ENCODE peak calls at places on chromosome 17, in six cellular contexts. Z, R, E, L, T and O are unnamed samples.

GRCh38 chr17:42920922-42921321 is 20.3 kb downstream of the G6PC1 start:
- DNase-seq in L (no peak), Z (no peak), E (no peak), T (no peak), R (peak), O (no peak)

GRCh38 chr17:40605301-40605700 is 40.0 kb upstream of the CCR7 start:
- DNase-seq in T (no peak), Z (no peak), E (no peak), L (no peak), R (no peak), O (no peak)

GRCh38 chr17:65191805-65192740 is 54.9 kb downstream of the RGS9 start:
- DNase-seq in R (peak), L (peak), E (no peak), T (no peak), Z (peak), O (no peak)

GRCh38 chr17:35849469-35850348 is 19.0 kb downstream of the HEATR9 start:
- DNase-seq in Z (peak), R (peak), L (peak), E (peak), T (no peak), O (no peak)

GRCh38 chr17:17575360-17576251 is 15.9 kb downstream of the PEMT start:
- DNase-seq in T (no peak), Z (peak), L (peak), R (no peak), E (peak), O (no peak)

GRCh38 chr17:27423651-27424050 is 32.6 kb upstream of the KSR1 start:
- DNase-seq in Z (no peak), R (no peak), L (peak), E (no peak), T (no peak), O (no peak)

GRCh38 chr17:65260626-65261025 is 123.5 kb downstream of the RGS9 start:
- DNase-seq in T (no peak), R (no peak), L (no peak), Z (no peak), E (no peak), O (no peak)

GRCh38 chr17:9880582-9880999 is 24.5 kb downstream of the RCVRN start:
- DNase-seq in R (peak), Z (peak), E (no peak), T (no peak), L (no peak), O (no peak)

GRCh38 chr17:17120294-17120693 is 78.0 kb downstream of the MPRIP start:
- DNase-seq in Z (no peak), L (no peak), E (no peak), T (no peak), R (no peak), O (no peak)

GRCh38 chr17:4676777-4677176 is 27.2 kb downstream of the PELP1 start:
- DNase-seq in T (no peak), Z (no peak), R (no peak), E (no peak), L (peak), O (no peak)

GRCh38 chr17:82358467-82359350 is at the start of gene TEX19:
- DNase-seq in E (no peak), T (no peak), R (no peak), L (no peak), Z (no peak), O (no peak)

GRCh38 chr17:38730526-38731379 is 612 bp downstream of the CISD3 start:
- DNase-seq in R (peak), E (no peak), L (peak), Z (peak), T (no peak), O (peak)

GRCh38 chr17:82134101-82134500 is 36.1 kb upstream of the FASN start:
- DNase-seq in L (peak), Z (peak), T (no peak), R (peak), E (no peak), O (no peak)

GRCh38 chr17:10875984-10876555 is 38.2 kb upstream of the PIRT start:
- DNase-seq in L (peak), T (no peak), R (peak), E (no peak), Z (peak), O (peak)

GRCh38 chr17:41338961-41339485 is 11.6 kb downstream of the KRT33A start:
- DNase-seq in E (no peak), Z (peak), L (peak), T (no peak), R (peak), O (no peak)

GRCh38 chr17:68302666-68303065 is 11.4 kb downstream of the ARSG start:
- DNase-seq in T (no peak), Z (no peak), R (no peak), L (no peak), E (no peak), O (no peak)

GRCh38 chr17:46964315-46965265 is 14.5 kb downstream of the RPRML start:
- DNase-seq in Z (no peak), T (no peak), R (peak), L (peak), E (no peak), O (no peak)

GRCh38 chr17:4580291-4580690 is 4.0 kb upstream of the SMTNL2 start:
- DNase-seq in Z (no peak), E (no peak), T (no peak), R (no peak), L (no peak), O (no peak)

GRCh38 chr17:64632193-64632592 is 29.9 kb downstream of the SMURF2 start:
- DNase-seq in E (no peak), L (no peak), Z (no peak), R (no peak), T (no peak), O (no peak)

GRCh38 chr17:51948128-51948527 is 210.4 kb downstream of the CA10 start:
- DNase-seq in R (no peak), L (no peak), T (no peak), Z (peak), E (no peak), O (no peak)

GRCh38 chr17:47989159-47989558 is 18.2 kb downstream of the CDK5RAP3 start:
- DNase-seq in R (no peak), L (no peak), T (no peak), Z (no peak), E (no peak), O (no peak)

GRCh38 chr17:75601057-75601987 is 13.7 kb downstream of the MYO15B start:
- DNase-seq in L (peak), Z (peak), R (peak), T (peak), E (no peak), O (peak)

GRCh38 chr17:57494446-57494845 is 238.1 kb downstream of the MSI2 start:
- DNase-seq in Z (no peak), T (no peak), L (no peak), E (no peak), R (no peak), O (no peak)

GRCh38 chr17:5707482-5707881 is 123.2 kb upstream of the NLRP1 start:
- DNase-seq in R (no peak), Z (no peak), L (no peak), T (no peak), E (no peak), O (no peak)

GRCh38 chr17:5705081-5705875 is 121.0 kb upstream of the NLRP1 start:
- DNase-seq in R (peak), L (peak), E (no peak), Z (no peak), T (no peak), O (peak)

GRCh38 chr17:5708344-5708743 is 124.0 kb upstream of the NLRP1 start:
- DNase-seq in R (no peak), L (no peak), E (no peak), T (no peak), Z (no peak), O (no peak)

GRCh38 chr17:5705876-5706420 is 121.6 kb upstream of the NLRP1 start:
- DNase-seq in Z (no peak), L (no peak), E (no peak), R (no peak), T (no peak), O (no peak)

GRCh38 chr17:5706835-5707234 is 122.5 kb upstream of the NLRP1 start:
- DNase-seq in E (peak), T (peak), R (peak), L (peak), Z (peak), O (peak)
- TF ChIP-seq CTCF in E (peak), T (no peak), R (peak), L (peak), Z (peak), O (peak)

GRCh38 chr17:78174870-78175642 is 6.7 kb downstream of the SYNGR2 start:
- DNase-seq in T (no peak), E (no peak), Z (no peak), R (no peak), L (no peak), O (no peak)
- TF ChIP-seq CTCF in T (no peak), E (no peak), Z (peak), R (no peak), L (no peak), O (no peak)

GRCh38 chr17:8158267-8159031 is 4.3 kb downstream of the VAMP2 start:
- DNase-seq in R (peak), T (peak), Z (peak), E (peak), L (peak), O (no peak)

GRCh38 chr17:8159032-8159400 is 3.7 kb downstream of the VAMP2 start:
- DNase-seq in L (no peak), E (no peak), Z (no peak), T (no peak), R (no peak), O (no peak)

GRCh38 chr17:8160741-8161221 is 2.0 kb downstream of the VAMP2 start:
- DNase-seq in L (no peak), R (no peak), T (no peak), E (no peak), Z (no peak), O (no peak)

GRCh38 chr17:8160224-8160577 is 2.5 kb downstream of the VAMP2 start:
- DNase-seq in Z (no peak), R (no peak), L (no peak), E (no peak), T (no peak), O (no peak)

DNA sequence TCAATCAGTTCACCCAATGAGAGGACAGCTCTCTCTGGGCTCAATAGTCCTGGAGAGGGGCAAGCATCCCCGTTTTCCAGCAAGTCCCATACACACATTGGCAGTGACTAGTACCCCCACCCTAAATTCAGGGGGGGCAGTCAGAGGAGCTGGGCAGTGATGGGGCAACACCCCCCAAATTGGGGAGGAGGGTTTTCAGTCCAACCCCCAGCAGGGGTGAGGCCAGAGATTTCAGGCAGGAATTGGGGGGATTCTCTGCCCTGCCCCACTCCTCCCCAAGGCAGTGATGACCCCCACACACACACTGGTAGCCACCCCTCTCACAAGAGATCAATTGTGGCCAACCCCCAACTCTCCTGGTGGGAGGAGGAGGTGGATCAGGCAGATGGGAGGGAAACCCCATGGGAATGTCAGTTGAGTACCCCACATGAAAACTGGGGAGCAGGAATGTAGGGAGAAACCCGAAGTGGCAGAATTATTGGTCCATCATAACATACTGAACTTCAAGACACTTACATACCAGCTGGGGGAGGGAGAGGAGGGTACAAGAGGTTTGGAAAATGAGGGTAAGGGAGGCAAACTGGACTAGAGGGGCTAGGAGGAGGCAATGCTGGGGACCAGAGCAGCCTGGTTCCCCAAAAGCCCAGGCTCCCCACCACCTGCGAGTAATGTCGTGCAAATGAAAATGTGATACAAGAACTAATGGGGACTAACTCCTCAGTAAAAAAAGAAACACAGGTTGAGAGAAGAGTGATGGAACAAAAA is 3.1 kb downstream of the VAMP2 start:
- DNase-seq in L (no peak), R (no peak), E (no peak), Z (no peak), T (no peak), O (no peak)
- TF ChIP-seq CTCF in L (no peak), R (no peak), E (no peak), Z (no peak), T (no peak), O (no peak)

GRCh38 chr17:78727476-78728229 is 54.4 kb downstream of the CYTH1 start:
- DNase-seq in Z (no peak), T (no peak), L (no peak), R (no peak), E (no peak), O (no peak)
- TF ChIP-seq CTCF in Z (no peak), T (no peak), L (no peak), R (no peak), E (no peak), O (no peak)

GRCh38 chr17:59619313-59620063 is at the start of gene CLTC:
- DNase-seq in T (peak), E (peak), Z (peak), L (peak), R (peak), O (peak)
- TF ChIP-seq CTCF in T (no peak), E (no peak), Z (no peak), L (no peak), R (no peak), O (no peak)

DNA sequence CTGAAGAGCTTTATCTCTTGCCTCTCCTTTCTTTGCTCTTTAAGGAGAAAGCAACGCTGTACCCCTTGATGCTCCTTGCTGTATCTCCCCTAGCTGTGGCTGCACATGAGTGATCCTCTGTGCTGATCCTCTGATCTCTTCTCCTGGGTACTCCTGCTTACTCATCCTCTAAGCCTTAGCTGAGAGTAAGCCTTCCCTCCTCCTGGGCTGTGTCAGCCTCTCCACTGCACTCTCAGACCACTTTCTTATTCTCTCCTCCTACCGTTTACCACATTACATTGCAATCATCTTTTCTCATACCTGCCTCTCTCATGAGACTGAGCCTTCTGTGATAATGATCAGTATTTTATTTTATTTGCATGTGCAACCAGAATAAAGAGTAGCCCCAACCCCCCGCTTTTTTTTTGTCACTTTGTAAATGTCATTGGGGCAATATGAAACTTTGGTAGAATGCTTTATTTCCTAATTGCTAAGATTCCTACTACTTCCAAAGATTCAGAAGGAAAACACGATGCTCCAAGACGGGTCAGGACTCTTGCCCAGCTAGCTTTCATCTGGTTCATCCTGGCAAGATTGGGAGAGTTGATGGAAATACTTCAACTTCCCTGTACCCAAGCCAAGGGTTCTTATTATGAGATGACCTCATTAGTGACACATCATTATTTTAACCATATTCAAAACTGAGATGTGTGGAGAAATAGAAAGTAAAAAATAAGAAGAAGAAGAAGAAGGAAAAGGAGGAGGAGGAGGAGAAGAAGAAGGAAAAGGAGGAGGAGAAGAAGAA is 25.3 kb downstream of the SOX9 start:
- DNase-seq in L (no peak), Z (no peak), R (no peak), T (no peak), E (no peak), O (no peak)
- TF ChIP-seq CTCF in L (no peak), Z (no peak), R (no peak), T (no peak), E (no peak), O (no peak)

GRCh38 chr17:30378191-30378796 is 433 bp upstream of the CPD start:
- DNase-seq in R (peak), T (peak), E (no peak), Z (no peak), L (no peak), O (no peak)
- TF ChIP-seq CTCF in R (no peak), T (no peak), E (no peak), Z (no peak), L (no peak), O (no peak)